ENCODE peak calls at places on chromosomes 6 and 20, in nine cellular contexts. D, P, U, F, K, V, A, Y and O are unnamed samples.

GRCh38 chr20:44064501-44065400 is 122.2 kb downstream of the JPH2 start:
- DNase-seq in V (no peak), Y (no peak), U (no peak), P (no peak), A (no peak), D (no peak), K (no peak), F (no peak), O (no peak)

GRCh38 chr20:10239954-10240353 is 21.3 kb downstream of the SNAP25 start:
- DNase-seq in D (no peak), P (no peak), U (no peak), Y (no peak), V (no peak), A (peak; percentile 43), K (no peak), F (no peak), O (no peak)

GRCh38 chr6:29576056-29576455 is 8.9 kb upstream of the OR2H2 start:
- DNase-seq in A (no peak), P (no peak), K (no peak), D (no peak), F (no peak), U (no peak), Y (no peak), V (no peak), O (no peak)

GRCh38 chr20:8431538-8432434 is 299.7 kb downstream of the PLCB1 start:
- DNase-seq in P (peak; percentile 62), V (no peak), D (no peak), Y (no peak), K (no peak), A (peak; percentile 22), U (peak; percentile 53), F (peak; percentile 38), O (no peak)

GRCh38 chr6:119119989-119120388 is 41.5 kb upstream of the FAM184A start:
- DNase-seq in P (no peak), A (no peak), Y (no peak), V (peak; percentile 93), D (no peak), K (no peak), F (no peak), U (no peak), O (no peak)

GRCh38 chr6:87731818-87732661 is 30.0 kb upstream of the AKIRIN2 start:
- DNase-seq in A (peak; percentile 73), F (no peak), U (peak; percentile 95), P (no peak), K (peak; percentile 41), D (peak; percentile 5), V (peak; percentile 83), Y (peak; percentile 68), O (peak; percentile 36)

GRCh38 chr6:71228461-71229041 is 60.1 kb upstream of the OGFRL1 start:
- DNase-seq in F (no peak), D (peak; percentile 52), V (no peak), U (no peak), P (no peak), A (no peak), Y (no peak), K (no peak), O (no peak)

GRCh38 chr20:4160761-4161305 is 145.5 kb upstream of the RNF24 start:
- DNase-seq in K (peak; percentile 62), A (peak; percentile 82), F (no peak), U (no peak), D (no peak), P (no peak), Y (no peak), V (no peak), O (no peak)

GRCh38 chr6:42771741-42772100 is 10.1 kb upstream of the BICRAL start:
- DNase-seq in D (no peak), P (no peak), K (no peak), V (no peak), U (no peak), Y (no peak), F (no peak), A (no peak), O (no peak)

GRCh38 chr6:107657755-107658461 is 166.2 kb downstream of the SCML4 start:
- DNase-seq in U (peak; percentile 81), V (peak; percentile 85), Y (no peak), A (peak; percentile 69), D (peak; percentile 45), K (peak; percentile 71), F (peak; percentile 55), P (peak; percentile 77), O (no peak)

GRCh38 chr6:31541059-31541657 is 645 bp downstream of the DDX39B start:
- DNase-seq in V (no peak), D (peak; percentile 80), A (peak; percentile 74), F (no peak), Y (no peak), K (peak; percentile 70), P (peak; percentile 52), U (no peak), O (peak; percentile 38)

GRCh38 chr6:39228992-39229767 is at the start of gene KCNK5:
- DNase-seq in F (peak; percentile 94), D (peak; percentile 45), P (peak; percentile 96), U (peak; percentile 77), V (peak; percentile 6), K (peak; percentile 93), A (peak; percentile 93), Y (peak; percentile 95), O (peak; percentile 82)

GRCh38 chr6:117676577-117677218 is 1.4 kb downstream of the NUS1 start:
- DNase-seq in U (no peak), Y (no peak), D (no peak), V (no peak), A (no peak), P (no peak), K (no peak), F (no peak), O (no peak)

GRCh38 chr6:123551939-123552707 is 84.6 kb downstream of the TRDN start:
- DNase-seq in K (no peak), A (no peak), V (peak; percentile 19), P (no peak), Y (no peak), F (no peak), U (no peak), D (no peak), O (no peak)

GRCh38 chr6:61901748-61902147 is 384.3 kb downstream of the KHDRBS2 start:
- DNase-seq in P (no peak), U (no peak), V (no peak), F (no peak), K (no peak), D (no peak), Y (no peak), A (no peak), O (no peak)

GRCh38 chr6:15218401-15218800 is 27.5 kb upstream of the JARID2 start:
- DNase-seq in U (no peak), D (no peak), V (no peak), K (no peak), P (no peak), F (no peak), A (no peak), Y (no peak), O (no peak)

GRCh38 chr20:53423587-53424146 is 170.0 kb downstream of the ZNF217 start:
- DNase-seq in D (no peak), A (no peak), K (no peak), P (no peak), U (no peak), Y (no peak), F (no peak), V (no peak), O (no peak)

GRCh38 chr6:46137387-46137786 is 7.6 kb downstream of the ENPP4 start:
- DNase-seq in V (no peak), Y (no peak), K (no peak), P (no peak), A (no peak), U (no peak), F (no peak), D (no peak), O (no peak)